ENCODE peak calls at places on chromosome X, in ten cellular contexts. Q is activated CD8-positive, alpha-beta memory T cell treated with anti-CD3 and anti-CD28 coated beads, Interleukin-2, amount 50 U/mL, for 4 hours; N is stimulated activated CD8-positive, alpha-beta memory T cell treated with anti-CD3 and anti-CD28 coated beads, Interleukin-15, amount 100 ng/mL, for 4 hours; L is brain microvascular endothelial cell; I is B cell; W is stimulated activated CD4-positive, alpha-beta T cell treated with anti-CD3 and anti-CD28 coated beads, Interleukin-4, amount 100 ng/mL, for 48 hours; U is midbrain; M is CD4-positive, alpha-beta memory T cell; H is ureter; T is iris pigment epithelial cell. O is an unnamed sample.

GRCh38 chrX:119729408-119730201 is 28.8 kb upstream of the SOWAHD start:
- DNase-seq in L (peak; percentile 59), M (peak; percentile 73), T (peak; percentile 78), N (peak; percentile 32), Q (peak; percentile 71), I (peak; percentile 66), H (peak; percentile 53), U (peak; percentile 28), W (peak; percentile 27), O (no peak)

GRCh38 chrX:11770320-11770719 is 12.3 kb downstream of the MSL3 start:
- DNase-seq in I (peak; percentile 70), T (peak; percentile 51), U (peak; percentile 68), Q (peak; percentile 53), M (peak; percentile 67), N (no peak), H (no peak), W (no peak), L (peak; percentile 28), O (no peak)

GRCh38 chrX:111687305-111687704 is 6.3 kb downstream of the ALG13 start:
- DNase-seq in I (no peak), W (no peak), L (no peak), U (no peak), Q (no peak), N (no peak), M (no peak), T (no peak), H (no peak), O (no peak)

GRCh38 chrX:41779058-41779564 is 55.1 kb downstream of the GPR82 start:
- DNase-seq in I (no peak), Q (no peak), L (peak; percentile 59), T (peak; percentile 73), W (no peak), H (no peak), N (no peak), M (no peak), U (no peak), O (no peak)

GRCh38 chrX:39176105-39176504 is 374.8 kb downstream of the MID1IP1 start:
- DNase-seq in U (no peak), H (no peak), T (no peak), W (no peak), M (no peak), N (no peak), Q (no peak), L (no peak), I (no peak), O (no peak)

GRCh38 chrX:148498067-148498466 is 2.4 kb upstream of the AFF2 start:
- DNase-seq in Q (no peak), U (no peak), H (no peak), M (no peak), I (no peak), L (no peak), W (no peak), T (no peak), N (no peak), O (no peak)

GRCh38 chrX:106684207-106684606 is 42.3 kb upstream of the RNF128 start:
- DNase-seq in N (no peak), I (no peak), U (no peak), L (no peak), M (no peak), W (no peak), H (no peak), Q (no peak), T (no peak), O (no peak)

GRCh38 chrX:14941301-14941700 is 68.1 kb downstream of the MOSPD2 start:
- DNase-seq in Q (no peak), H (no peak), I (no peak), T (no peak), W (no peak), L (no peak), M (no peak), U (no peak), N (no peak), O (no peak)

GRCh38 chrX:71978164-71978563 is 67.5 kb downstream of the NHSL2 start:
- DNase-seq in U (no peak), W (no peak), H (no peak), M (no peak), T (no peak), I (no peak), N (no peak), L (no peak), Q (no peak), O (no peak)

GRCh38 chrX:39725928-39726619 is 371.7 kb downstream of the BCOR start:
- DNase-seq in M (no peak), W (no peak), L (peak; percentile 51), U (no peak), H (no peak), N (no peak), T (peak; percentile 76), I (no peak), Q (no peak), O (no peak)

GRCh38 chrX:110081740-110082139 is 78.8 kb downstream of the TMEM164 start:
- DNase-seq in L (peak; percentile 23), W (no peak), M (no peak), H (no peak), U (no peak), Q (no peak), T (peak; percentile 52), I (no peak), N (no peak), O (no peak)

GRCh38 chrX:24264383-24264782 is 49.5 kb downstream of the SUPT20HL2 start:
- DNase-seq in W (no peak), Q (no peak), I (no peak), N (no peak), U (no peak), M (no peak), H (no peak), T (peak; percentile 21), L (no peak), O (no peak)

GRCh38 chrX:134294548-134294947 is 57.6 kb downstream of the CCDC160 start:
- DNase-seq in H (no peak), L (no peak), T (peak; percentile 7), Q (no peak), U (peak; percentile 1), N (no peak), M (no peak), I (no peak), W (no peak), O (no peak)

GRCh38 chrX:74514384-74514783 is 93.1 kb downstream of the SLC16A2 start:
- DNase-seq in L (no peak), W (no peak), I (no peak), M (no peak), N (no peak), H (no peak), Q (no peak), T (no peak), U (no peak), O (no peak)

GRCh38 chrX:124358796-124359386 is 12.5 kb downstream of the SH2D1A start:
- DNase-seq in Q (no peak), M (peak; percentile 35), W (no peak), N (no peak), L (no peak), H (no peak), T (no peak), I (no peak), U (no peak), O (no peak)

GRCh38 chrX:65637335-65637734 is 30.1 kb upstream of the MSN start:
- DNase-seq in L (no peak), I (no peak), U (no peak), Q (no peak), W (no peak), M (no peak), H (no peak), N (no peak), T (no peak), O (no peak)

GRCh38 chrX:97315939-97316338 is 432.2 kb downstream of the RPA4 start:
- DNase-seq in T (no peak), I (no peak), W (no peak), N (no peak), Q (no peak), L (no peak), U (no peak), H (no peak), M (no peak), O (no peak)

GRCh38 chrX:39782276-39782675 is 315.5 kb downstream of the BCOR start:
- DNase-seq in H (no peak), N (no peak), W (no peak), Q (no peak), I (no peak), M (no peak), U (no peak), L (no peak), T (no peak), O (no peak)

GRCh38 chrX:81301877-81302276 is 100.0 kb downstream of the SH3BGRL start:
- DNase-seq in I (no peak), U (no peak), H (no peak), Q (no peak), W (no peak), T (peak; percentile 4), M (no peak), N (no peak), L (no peak), O (no peak)

GRCh38 chrX:2767631-2768455 is 16.0 kb downstream of the XG start:
- DNase-seq in M (no peak), W (no peak), I (no peak), L (peak; percentile 19), T (peak; percentile 58), H (peak; percentile 45), Q (no peak), N (no peak), U (no peak), O (no peak)

GRCh38 chrX:24619647-24620046 is 27.5 kb downstream of the PCYT1B start:
- DNase-seq in T (peak; percentile 45), N (no peak), U (peak; percentile 53), H (no peak), L (peak; percentile 30), M (no peak), I (no peak), W (no peak), Q (no peak), O (no peak)

GRCh38 chrX:72128881-72129280 is 2.8 kb downstream of the RTL5 start:
- DNase-seq in U (no peak), Q (no peak), T (peak; percentile 7), M (no peak), H (no peak), N (no peak), I (no peak), W (no peak), L (no peak), O (no peak)

GRCh38 chrX:13197961-13198761 is 121.7 kb downstream of the ATXN3L start:
- DNase-seq in U (no peak), W (no peak), T (no peak), I (no peak), L (no peak), M (no peak), N (no peak), H (no peak), Q (no peak), O (no peak)

GRCh38 chrX:16836371-16836770 is 33.8 kb downstream of the RBBP7 start:
- DNase-seq in N (no peak), W (no peak), T (peak; percentile 42), I (no peak), H (peak; percentile 47), Q (no peak), L (no peak), U (no peak), M (no peak), O (no peak)

GRCh38 chrX:9746148-9746880 is 19.3 kb downstream of the GPR143 start:
- DNase-seq in I (no peak), H (no peak), T (peak; percentile 69), Q (no peak), M (no peak), N (no peak), L (peak; percentile 62), W (no peak), U (no peak), O (no peak)

GRCh38 chrX:1506916-1507315 is 30.1 kb downstream of the P2RY8 start:
- DNase-seq in Q (no peak), N (no peak), T (no peak), L (no peak), U (no peak), H (no peak), M (no peak), I (no peak), W (no peak), O (no peak)

GRCh38 chrX:11944486-11944885 is 186.4 kb downstream of the MSL3 start:
- DNase-seq in I (no peak), N (no peak), T (peak; percentile 65), W (no peak), H (no peak), U (no peak), Q (no peak), M (no peak), L (peak; percentile 48), O (no peak)

GRCh38 chrX:95539041-95539440 is 1145.6 kb upstream of the DIAPH2 start:
- DNase-seq in I (no peak), H (no peak), Q (no peak), T (no peak), L (no peak), M (no peak), W (no peak), U (no peak), N (no peak), O (no peak)